ENCODE peak calls at places on chromosomes 11 and 22, in seven cellular contexts. One of them, this sample, is unnamed.

GRCh38 chr11:64001552-64002427 is 15.6 kb downstream of the OTUB1 start:
- DNase-seq in BJ: no peak
- DNase-seq in kidney: peak
- DNase-seq in pancreas: no peak
- DNase-seq in IMR-90: no peak
- DNase-seq in PC-3: no peak
- DNase-seq in tibial artery: no peak
- DNase-seq in this sample: no peak

GRCh38 chr11:122197055-122197987 is 81.3 kb upstream of the BLID start:
- DNase-seq in tibial artery: peak
- DNase-seq in PC-3: peak
- DNase-seq in pancreas: no peak
- DNase-seq in IMR-90: peak
- DNase-seq in BJ: peak
- DNase-seq in kidney: no peak
- DNase-seq in this sample: no peak

GRCh38 chr11:67449116-67449844 is 3.2 kb downstream of the GPR152 start:
- DNase-seq in kidney: no peak
- DNase-seq in tibial artery: no peak
- DNase-seq in PC-3: no peak
- DNase-seq in BJ: no peak
- DNase-seq in pancreas: no peak
- DNase-seq in IMR-90: no peak
- DNase-seq in this sample: no peak

GRCh38 chr11:35682230-35683195 is 19.9 kb downstream of the TRIM44 start:
- DNase-seq in tibial artery: no peak
- DNase-seq in IMR-90: no peak
- DNase-seq in pancreas: no peak
- DNase-seq in PC-3: no peak
- DNase-seq in kidney: no peak
- DNase-seq in BJ: no peak
- DNase-seq in this sample: no peak

GRCh38 chr11:130649749-130650275 is 201.4 kb downstream of the ADAMTS15 start:
- DNase-seq in kidney: no peak
- DNase-seq in BJ: no peak
- DNase-seq in PC-3: no peak
- DNase-seq in IMR-90: no peak
- DNase-seq in pancreas: no peak
- DNase-seq in tibial artery: no peak
- DNase-seq in this sample: no peak

GRCh38 chr22:38136607-38137006 is 26.1 kb upstream of the BAIAP2L2 start:
- DNase-seq in tibial artery: no peak
- DNase-seq in PC-3: no peak
- DNase-seq in pancreas: no peak
- DNase-seq in BJ: no peak
- DNase-seq in kidney: no peak
- DNase-seq in IMR-90: no peak
- DNase-seq in this sample: no peak

GRCh38 chr11:61512435-61512834 is 3.9 kb downstream of the LRRC10B start:
- DNase-seq in tibial artery: no peak
- DNase-seq in IMR-90: no peak
- DNase-seq in kidney: no peak
- DNase-seq in PC-3: no peak
- DNase-seq in BJ: no peak
- DNase-seq in pancreas: no peak
- DNase-seq in this sample: no peak

GRCh38 chr11:128908391-128909246 is 17.5 kb downstream of the KCNJ5 start:
- DNase-seq in pancreas: peak
- DNase-seq in BJ: peak
- DNase-seq in PC-3: peak
- DNase-seq in kidney: peak
- DNase-seq in IMR-90: peak
- DNase-seq in tibial artery: peak
- DNase-seq in this sample: no peak

GRCh38 chr11:27211370-27212127 is 151.5 kb downstream of the CCDC34 start:
- DNase-seq in tibial artery: no peak
- DNase-seq in BJ: no peak
- DNase-seq in IMR-90: no peak
- DNase-seq in PC-3: peak
- DNase-seq in pancreas: no peak
- DNase-seq in kidney: no peak
- DNase-seq in this sample: no peak

GRCh38 chr22:48975252-48975780 is 852.4 kb downstream of the BRD1 start:
- DNase-seq in pancreas: no peak
- DNase-seq in kidney: no peak
- DNase-seq in PC-3: no peak
- DNase-seq in BJ: no peak
- DNase-seq in tibial artery: no peak
- DNase-seq in IMR-90: no peak
- DNase-seq in this sample: no peak

GRCh38 chr11:103682318-103683184 is 353.9 kb upstream of the DDI1 start:
- DNase-seq in BJ: no peak
- DNase-seq in IMR-90: peak
- DNase-seq in pancreas: peak
- DNase-seq in kidney: no peak
- DNase-seq in PC-3: peak
- DNase-seq in tibial artery: peak
- DNase-seq in this sample: peak

GRCh38 chr11:6418958-6419611 is at the start of gene APBB1:
- DNase-seq in BJ: no peak
- DNase-seq in kidney: peak
- DNase-seq in PC-3: peak
- DNase-seq in IMR-90: peak
- DNase-seq in pancreas: peak
- DNase-seq in tibial artery: peak
- DNase-seq in this sample: peak

GRCh38 chr22:46742576-46743221 is 4.6 kb upstream of the CERK start:
- DNase-seq in PC-3: peak
- DNase-seq in kidney: peak
- DNase-seq in pancreas: no peak
- DNase-seq in tibial artery: no peak
- DNase-seq in IMR-90: no peak
- DNase-seq in BJ: no peak
- DNase-seq in this sample: no peak

GRCh38 chr11:73359930-73360742 is 16.1 kb upstream of the RELT start:
- DNase-seq in tibial artery: no peak
- DNase-seq in BJ: no peak
- DNase-seq in PC-3: peak
- DNase-seq in pancreas: no peak
- DNase-seq in IMR-90: peak
- DNase-seq in kidney: no peak
- DNase-seq in this sample: no peak

GRCh38 chr11:21489735-21490134 is 703.1 kb upstream of the ANO5 start:
- DNase-seq in PC-3: no peak
- DNase-seq in kidney: no peak
- DNase-seq in pancreas: no peak
- DNase-seq in tibial artery: no peak
- DNase-seq in BJ: no peak
- DNase-seq in IMR-90: no peak
- DNase-seq in this sample: no peak

DNA sequence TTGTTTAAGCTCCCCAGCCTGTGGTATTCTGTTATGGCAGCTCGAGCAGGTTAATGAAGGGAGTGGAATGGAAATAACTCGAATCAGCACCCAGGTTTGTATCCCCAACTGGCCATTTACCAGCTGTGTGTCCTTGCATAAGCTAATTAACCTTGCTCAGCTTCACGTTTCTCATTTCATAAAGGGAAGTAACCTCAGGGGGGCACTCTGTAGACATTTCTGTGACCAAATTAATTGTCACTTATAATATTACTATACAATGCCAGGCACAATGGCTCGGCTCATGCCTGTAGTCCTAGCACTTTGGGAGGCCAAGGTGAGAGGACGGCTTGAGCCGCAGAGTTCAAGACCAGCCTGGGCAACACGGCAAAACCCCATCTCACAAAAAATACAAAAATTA is 13.8 kb downstream of the ADA2 start:
- DNase-seq in kidney: peak
- DNase-seq in BJ: no peak
- DNase-seq in PC-3: no peak
- DNase-seq in IMR-90: no peak
- DNase-seq in pancreas: no peak
- DNase-seq in tibial artery: no peak
- DNase-seq in this sample: peak
- TF ChIP-seq CTCF in kidney: no peak
- TF ChIP-seq CTCF in BJ: no peak
- TF ChIP-seq CTCF in PC-3: no peak
- TF ChIP-seq CTCF in IMR-90: no peak
- TF ChIP-seq CTCF in pancreas: no peak
- TF ChIP-seq CTCF in tibial artery: no peak
- TF ChIP-seq CTCF in this sample: no peak

DNA sequence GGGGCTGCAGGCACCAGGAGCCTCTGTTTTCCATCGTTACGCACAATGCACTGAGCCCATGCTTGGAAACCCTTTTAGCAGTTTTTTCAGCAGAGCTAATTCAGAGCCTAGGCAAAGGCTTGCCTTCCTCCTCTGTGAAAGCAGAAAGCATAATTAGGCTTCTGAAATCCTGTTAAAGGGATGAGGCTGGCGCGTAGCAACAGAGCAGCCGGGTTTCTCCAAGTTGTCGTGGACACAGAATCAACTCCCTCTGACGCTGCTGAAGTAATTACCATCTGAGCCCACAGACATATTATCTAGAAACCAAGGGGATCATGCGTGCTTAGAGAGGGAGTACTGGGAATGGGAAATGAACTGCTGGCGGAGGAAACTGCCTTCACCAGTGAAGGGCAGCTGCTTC is 85.4 kb downstream of the MYO18B start:
- DNase-seq in IMR-90: no peak
- DNase-seq in tibial artery: no peak
- DNase-seq in PC-3: no peak
- DNase-seq in kidney: no peak
- DNase-seq in pancreas: no peak
- DNase-seq in BJ: no peak
- DNase-seq in this sample: no peak
- H3K4me3 ChIP-seq in IMR-90: no peak
- H3K4me3 ChIP-seq in tibial artery: no peak
- H3K4me3 ChIP-seq in PC-3: no peak
- H3K4me3 ChIP-seq in kidney: no peak
- H3K4me3 ChIP-seq in pancreas: no peak
- H3K4me3 ChIP-seq in BJ: no peak
- H3K4me3 ChIP-seq in this sample: no peak

GRCh38 chr11:113977071-113977490 is 2.2 kb downstream of the HTR3A start:
- DNase-seq in pancreas: no peak
- DNase-seq in PC-3: no peak
- DNase-seq in tibial artery: no peak
- DNase-seq in BJ: no peak
- DNase-seq in IMR-90: no peak
- DNase-seq in kidney: no peak
- DNase-seq in this sample: no peak

GRCh38 chr11:113979427-113979826 is 4.5 kb downstream of the HTR3A start:
- DNase-seq in BJ: no peak
- DNase-seq in pancreas: no peak
- DNase-seq in tibial artery: no peak
- DNase-seq in IMR-90: no peak
- DNase-seq in kidney: no peak
- DNase-seq in PC-3: no peak
- DNase-seq in this sample: no peak

GRCh38 chr11:113971506-113972195 is 3.3 kb upstream of the HTR3A start:
- DNase-seq in kidney: no peak
- DNase-seq in tibial artery: no peak
- DNase-seq in pancreas: no peak
- DNase-seq in PC-3: no peak
- DNase-seq in BJ: no peak
- DNase-seq in IMR-90: no peak
- DNase-seq in this sample: no peak

GRCh38 chr11:113977701-113978100 is 2.8 kb downstream of the HTR3A start:
- DNase-seq in kidney: no peak
- DNase-seq in BJ: no peak
- DNase-seq in pancreas: no peak
- DNase-seq in tibial artery: no peak
- DNase-seq in IMR-90: no peak
- DNase-seq in PC-3: no peak
- DNase-seq in this sample: no peak

DNA sequence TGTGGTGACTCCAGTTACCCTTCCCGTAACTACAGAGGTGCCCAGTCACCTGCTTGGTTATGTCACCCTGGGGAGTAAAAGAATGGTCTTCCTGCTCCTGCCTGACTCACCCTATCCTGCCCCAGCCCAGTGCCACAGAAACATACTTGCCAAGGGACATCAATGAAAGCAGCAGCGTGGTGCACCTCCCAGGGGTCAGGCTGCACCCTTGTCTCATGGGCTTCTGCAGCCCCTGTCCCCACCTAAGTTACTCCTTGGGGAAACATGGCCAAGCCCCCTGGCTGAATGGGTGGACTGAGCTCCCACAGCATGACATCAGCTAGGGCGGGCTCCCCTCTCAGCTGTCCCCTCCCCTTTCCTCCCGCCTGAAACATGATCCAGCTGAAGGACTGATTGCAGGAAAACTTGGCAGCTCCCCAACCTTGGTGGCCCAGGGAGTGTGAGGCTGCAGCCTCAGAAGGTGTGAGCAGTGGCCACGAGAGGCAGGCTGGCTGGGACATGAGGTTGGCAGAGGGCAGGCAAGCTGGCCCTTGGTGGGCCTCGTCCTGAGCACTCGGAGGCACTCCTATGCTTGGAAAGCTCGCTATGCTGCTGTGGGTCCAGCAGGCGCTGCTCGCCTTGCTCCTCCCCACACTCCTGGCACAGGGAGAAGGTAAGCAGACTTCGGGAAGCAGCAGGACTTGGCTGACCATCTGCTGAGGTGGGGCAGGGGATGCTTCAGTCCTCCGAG is at the start of gene HTR3A:
- DNase-seq in BJ: no peak
- DNase-seq in pancreas: peak
- DNase-seq in kidney: peak
- DNase-seq in IMR-90: no peak
- DNase-seq in tibial artery: peak
- DNase-seq in PC-3: peak
- DNase-seq in this sample: no peak
- TF ChIP-seq CTCF in BJ: no peak
- TF ChIP-seq CTCF in pancreas: no peak
- TF ChIP-seq CTCF in kidney: no peak
- TF ChIP-seq CTCF in IMR-90: no peak
- TF ChIP-seq CTCF in tibial artery: no peak
- TF ChIP-seq CTCF in PC-3: no peak
- TF ChIP-seq CTCF in this sample: no peak

GRCh38 chr11:125171974-125172373 is 7.4 kb downstream of the PKNOX2 start:
- DNase-seq in PC-3: no peak
- DNase-seq in tibial artery: no peak
- DNase-seq in kidney: no peak
- DNase-seq in IMR-90: no peak
- DNase-seq in pancreas: no peak
- DNase-seq in BJ: no peak
- DNase-seq in this sample: no peak

GRCh38 chr11:125167954-125168821 is 3.6 kb downstream of the PKNOX2 start:
- DNase-seq in pancreas: peak
- DNase-seq in BJ: peak
- DNase-seq in IMR-90: peak
- DNase-seq in PC-3: no peak
- DNase-seq in tibial artery: no peak
- DNase-seq in kidney: no peak
- DNase-seq in this sample: peak

GRCh38 chr11:125168875-125169537 is 4.5 kb downstream of the PKNOX2 start:
- DNase-seq in IMR-90: peak
- DNase-seq in pancreas: no peak
- DNase-seq in PC-3: no peak
- DNase-seq in BJ: no peak
- DNase-seq in kidney: no peak
- DNase-seq in tibial artery: no peak
- DNase-seq in this sample: no peak

GRCh38 chr11:125170001-125170405 is 5.5 kb downstream of the PKNOX2 start:
- DNase-seq in IMR-90: peak
- DNase-seq in tibial artery: no peak
- DNase-seq in kidney: no peak
- DNase-seq in pancreas: no peak
- DNase-seq in PC-3: no peak
- DNase-seq in BJ: no peak
- DNase-seq in this sample: no peak

GRCh38 chr11:125170406-125171031 is 6.0 kb downstream of the PKNOX2 start:
- DNase-seq in PC-3: no peak
- DNase-seq in IMR-90: peak
- DNase-seq in kidney: peak
- DNase-seq in BJ: no peak
- DNase-seq in pancreas: no peak
- DNase-seq in tibial artery: peak
- DNase-seq in this sample: no peak
- H3K4me3 ChIP-seq in PC-3: no peak
- H3K4me3 ChIP-seq in IMR-90: no peak
- H3K4me3 ChIP-seq in kidney: no peak
- H3K4me3 ChIP-seq in BJ: no peak
- H3K4me3 ChIP-seq in pancreas: no peak
- H3K4me3 ChIP-seq in tibial artery: peak
- H3K4me3 ChIP-seq in this sample: no peak